ENCODE peak calls at places on chromosomes 3 and 15, in nine cellular contexts. F, T, J, Q, A, K, N, X and Z are unnamed samples.

GRCh38 chr3:128488636-128488994 is 4.4 kb downstream of the GATA2 start:
- DNase-seq in F (peak), T (no peak), J (no peak), Q (no peak), A (no peak), K (no peak), N (no peak), X (no peak), Z (no peak)

GRCh38 chr15:67777773-67778172 is 47.5 kb upstream of the SKOR1 start:
- DNase-seq in F (no peak), T (no peak), J (no peak), Q (no peak), A (no peak), K (no peak), N (no peak), X (no peak), Z (no peak)

GRCh38 chr15:79008666-79009065 is 63.8 kb upstream of the CTSH start:
- DNase-seq in F (no peak), T (peak), J (no peak), Q (no peak), A (no peak), K (no peak), N (no peak), X (no peak), Z (no peak)

GRCh38 chr3:48057521-48057920 is 41.3 kb upstream of the MAP4 start:
- DNase-seq in F (no peak), T (no peak), J (no peak), Q (no peak), A (no peak), K (no peak), N (no peak), X (no peak), Z (no peak)

GRCh38 chr3:184361932-184362667 is 590 bp downstream of the POLR2H start:
- DNase-seq in F (no peak), T (peak), J (peak), Q (peak), A (peak), K (peak), N (peak), X (peak), Z (peak)

GRCh38 chr3:122793568-122794416 is at the start of gene HSPBAP1:
- DNase-seq in F (peak), T (peak), J (peak), Q (peak), A (peak), K (peak), N (peak), X (peak), Z (peak)

GRCh38 chr3:138947303-138948121 is 495 bp downstream of the FOXL2NB start:
- DNase-seq in F (no peak), T (peak), J (no peak), Q (no peak), A (no peak), K (no peak), N (no peak), X (no peak), Z (no peak)

GRCh38 chr15:62474771-62475124 is 309.7 kb upstream of the C2CD4B start:
- DNase-seq in F (peak), T (no peak), J (no peak), Q (no peak), A (no peak), K (no peak), N (no peak), X (no peak), Z (no peak)

GRCh38 chr3:47000922-47001730 is 21.7 kb downstream of the NBEAL2 start:
- DNase-seq in F (no peak), T (no peak), J (no peak), Q (no peak), A (peak), K (peak), N (no peak), X (no peak), Z (no peak)

GRCh38 chr15:40217166-40217785 is 21.6 kb upstream of the PAK6 start:
- DNase-seq in F (peak), T (peak), J (peak), Q (peak), A (no peak), K (no peak), N (peak), X (peak), Z (peak)

GRCh38 chr3:123104550-123104949 is 37.7 kb downstream of the PDIA5 start:
- DNase-seq in F (peak), T (no peak), J (no peak), Q (no peak), A (no peak), K (no peak), N (no peak), X (no peak), Z (peak)

GRCh38 chr15:61141497-61142125 is 87.5 kb downstream of the RORA start:
- DNase-seq in F (no peak), T (no peak), J (no peak), Q (no peak), A (no peak), K (no peak), N (no peak), X (no peak), Z (no peak)

GRCh38 chr3:62558549-62559112 is 185.3 kb upstream of the FEZF2 start:
- DNase-seq in F (no peak), T (peak), J (no peak), Q (no peak), A (no peak), K (no peak), N (peak), X (no peak), Z (peak)
- TF ChIP-seq CTCF in F (peak), T (peak), J (peak), Q (no peak), A (peak), K (peak), N (peak), X (peak), Z (peak)

GRCh38 chr15:39092354-39092753 is 488.5 kb upstream of the THBS1 start:
- DNase-seq in F (no peak), T (no peak), J (no peak), Q (no peak), A (no peak), K (no peak), N (no peak), X (no peak), Z (no peak)
- TF ChIP-seq CTCF in F (no peak), T (no peak), J (no peak), Q (no peak), A (no peak), K (no peak), N (no peak), X (no peak), Z (no peak)

GRCh38 chr15:75720297-75720696 is 7.6 kb upstream of the CSPG4 start:
- DNase-seq in F (no peak), T (no peak), J (no peak), Q (no peak), A (no peak), K (no peak), N (no peak), X (no peak), Z (no peak)

GRCh38 chr15:75721923-75722870 is 9.5 kb upstream of the CSPG4 start:
- DNase-seq in F (no peak), T (no peak), J (no peak), Q (no peak), A (peak), K (no peak), N (no peak), X (no peak), Z (no peak)

GRCh38 chr15:75723171-75723846 is 10.7 kb upstream of the CSPG4 start:
- DNase-seq in F (no peak), T (no peak), J (no peak), Q (no peak), A (peak), K (no peak), N (no peak), X (no peak), Z (no peak)

GRCh38 chr15:75721462-75721922 is 8.8 kb upstream of the CSPG4 start:
- DNase-seq in F (no peak), T (no peak), J (no peak), Q (no peak), A (peak), K (no peak), N (no peak), X (no peak), Z (no peak)

DNA sequence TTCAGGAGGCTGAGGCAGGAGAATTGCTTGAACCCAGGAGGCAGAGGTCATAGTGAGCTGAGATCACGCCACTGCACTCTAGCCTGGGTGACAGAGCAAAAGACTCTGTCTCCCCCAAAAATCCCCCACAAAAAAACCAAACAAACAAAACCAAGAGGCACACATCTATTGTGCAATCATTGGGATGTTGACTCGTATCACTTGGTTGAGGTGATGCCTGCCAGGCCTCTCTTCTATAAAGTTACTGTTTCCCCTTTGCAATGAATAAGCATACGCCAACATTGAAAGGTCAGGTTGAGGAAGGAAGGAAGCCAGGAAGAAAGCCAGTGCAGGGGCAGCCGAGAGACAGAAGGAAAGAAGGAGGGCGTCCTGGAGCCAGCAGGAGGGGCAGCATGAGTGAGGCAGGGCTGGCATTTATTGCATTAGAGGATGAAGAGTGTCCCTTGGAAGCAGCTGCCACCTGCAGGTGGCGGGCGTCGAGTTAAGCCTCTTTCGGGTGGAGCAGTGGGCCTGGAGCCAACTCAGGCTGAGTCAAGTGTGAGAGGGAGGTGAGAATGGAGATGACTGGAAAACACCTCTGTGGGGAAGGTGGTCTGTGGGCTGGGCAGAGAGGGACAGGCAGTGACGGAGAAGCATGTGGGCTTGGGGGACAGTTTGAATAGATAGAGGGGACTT is 8.3 kb upstream of the CSPG4 start:
- DNase-seq in F (peak), T (peak), J (no peak), Q (peak), A (peak), K (no peak), N (peak), X (no peak), Z (no peak)
- TF ChIP-seq CTCF in F (no peak), T (peak), J (peak), Q (peak), A (peak), K (no peak), N (peak), X (peak), Z (peak)

GRCh38 chr3:142929890-142930289 is 33.6 kb downstream of the PAQR9 start:
- DNase-seq in F (no peak), T (no peak), J (no peak), Q (no peak), A (no peak), K (no peak), N (no peak), X (no peak), Z (no peak)

GRCh38 chr3:142934128-142934896 is 29.2 kb downstream of the PAQR9 start:
- DNase-seq in F (no peak), T (no peak), J (no peak), Q (no peak), A (no peak), K (no peak), N (no peak), X (no peak), Z (no peak)

GRCh38 chr3:142929109-142929508 is 34.4 kb downstream of the PAQR9 start:
- DNase-seq in F (peak), T (peak), J (no peak), Q (peak), A (peak), K (no peak), N (peak), X (no peak), Z (peak)

GRCh38 chr3:142930510-142930909 is 33.0 kb downstream of the PAQR9 start:
- DNase-seq in F (no peak), T (no peak), J (no peak), Q (no peak), A (no peak), K (no peak), N (no peak), X (no peak), Z (no peak)

GRCh38 chr3:142931222-142931621 is 32.3 kb downstream of the PAQR9 start:
- DNase-seq in F (no peak), T (no peak), J (no peak), Q (no peak), A (no peak), K (no peak), N (no peak), X (no peak), Z (no peak)
- TF ChIP-seq CTCF in F (peak), T (no peak), J (no peak), Q (no peak), A (no peak), K (no peak), N (no peak), X (peak), Z (peak)